ENCODE peak calls at places on chromosomes 11 and 22, in ten cellular contexts. P is stimulated activated CD8-positive, alpha-beta memory T cell treated with anti-CD3 and anti-CD28 coated beads, Interleukin-2, amount 100 ng/mL, for 48 hours; E is activated gamma-delta T cell; X is dorsolateral prefrontal cortex; J is LHCN-M2; Q is B cell; Z is NCI-H1694; A is naive thymus-derived CD8-positive, alpha-beta T cell; B is Calu3; T is T-helper 1 cell. H is an unnamed sample.

GRCh38 chr22:44330727-44331660 is 18.2 kb upstream of the SHISAL1 start:
- DNase-seq in B (no peak), Q (no peak), J (no peak), A (no peak), Z (no peak), E (no peak), P (no peak), T (no peak), X (no peak), H (no peak)

GRCh38 chr11:117222991-117223740 is 8.7 kb downstream of the PCSK7 start:
- DNase-seq in J (no peak), Q (no peak), E (no peak), Z (no peak), A (no peak), P (no peak), B (no peak), X (no peak), T (no peak), H (no peak)

GRCh38 chr22:46370584-46371373 is 35.3 kb downstream of the TRMU start:
- DNase-seq in Q (no peak), J (no peak), E (peak), B (peak), T (no peak), P (no peak), X (no peak), Z (no peak), A (no peak), H (no peak)

GRCh38 chr11:61671527-61671926 is 8.7 kb upstream of the DAGLA start:
- DNase-seq in J (no peak), E (no peak), A (no peak), Z (no peak), X (no peak), T (no peak), Q (no peak), B (no peak), P (no peak), H (no peak)

GRCh38 chr22:24512043-24512442 is 16.9 kb downstream of the UPB1 start:
- DNase-seq in T (no peak), X (no peak), Q (no peak), B (no peak), A (no peak), E (no peak), J (no peak), Z (no peak), P (no peak), H (no peak)

GRCh38 chr11:665707-666281 is 28.7 kb downstream of the DRD4 start:
- DNase-seq in B (no peak), X (peak), P (no peak), A (no peak), Q (no peak), T (no peak), Z (no peak), J (peak), E (no peak), H (no peak)

GRCh38 chr11:129785383-129786111 is 30.1 kb upstream of the TMEM45B start:
- DNase-seq in B (no peak), X (no peak), J (peak), A (no peak), P (no peak), T (no peak), Z (no peak), Q (no peak), E (no peak), H (no peak)

GRCh38 chr11:111575748-111576147 is 26.5 kb upstream of the SIK2 start:
- DNase-seq in X (no peak), T (no peak), Q (no peak), P (no peak), A (no peak), B (no peak), Z (no peak), J (no peak), E (no peak), H (no peak)

GRCh38 chr22:31829505-31829904 is 75.7 kb downstream of the DEPDC5 start:
- DNase-seq in T (peak), B (peak), P (peak), J (peak), Q (no peak), A (no peak), X (no peak), E (no peak), Z (no peak), H (peak)

GRCh38 chr11:91981995-91982394 is 242.6 kb upstream of the FAT3 start:
- DNase-seq in Z (no peak), Q (no peak), T (no peak), P (no peak), X (no peak), A (no peak), E (no peak), B (peak), J (peak), H (no peak)

GRCh38 chr22:38422615-38423511 is 32.1 kb downstream of the KCNJ4 start:
- DNase-seq in Q (no peak), J (no peak), T (no peak), P (no peak), E (no peak), A (no peak), Z (no peak), B (no peak), X (no peak), H (no peak)

GRCh38 chr11:93653080-93653479 is 8.4 kb upstream of the CEP295 start:
- DNase-seq in B (no peak), A (no peak), E (no peak), Z (no peak), T (peak), X (no peak), J (no peak), P (no peak), Q (no peak), H (no peak)

GRCh38 chr11:34809191-34810106 is 106.7 kb downstream of the APIP start:
- DNase-seq in J (no peak), E (no peak), A (no peak), Z (no peak), Q (no peak), X (no peak), B (peak), P (no peak), T (peak), H (no peak)

GRCh38 chr11:113448311-113448666 is 26.9 kb downstream of the DRD2 start:
- DNase-seq in X (no peak), J (no peak), A (no peak), Q (no peak), Z (no peak), P (no peak), E (no peak), B (no peak), T (no peak), H (no peak)

GRCh38 chr11:2193099-2193886 is 21.7 kb upstream of the TH start:
- DNase-seq in P (no peak), Z (no peak), Q (no peak), E (no peak), B (no peak), T (no peak), J (no peak), X (no peak), A (no peak), H (no peak)